ENCODE peak calls at places on chromosomes 12 and 14, in four cellular contexts. Z, N, J and W are unnamed samples.
A peak's percentile ranks its signal among the peaks of the same experiment; 100 is the strongest.

GRCh38 chr14:88866305-88866704 is 41.9 kb downstream of the TTC8 start:
- DNase-seq in J (no peak), Z (no peak), N (no peak), W (no peak)

GRCh38 chr14:70317969-70318634 is 41.4 kb downstream of the COX16 start:
- DNase-seq in J (no peak), Z (no peak), N (peak; percentile 67), W (no peak)

GRCh38 chr14:38721822-38722431 is 381.1 kb downstream of the SEC23A start:
- DNase-seq in J (no peak), N (peak; percentile 46), Z (no peak), W (peak; percentile 69)

GRCh38 chr12:62632521-62632920 is 165.9 kb downstream of the MON2 start:
- DNase-seq in N (peak; percentile 71), J (peak; percentile 89), Z (peak; percentile 64), W (no peak)

GRCh38 chr14:71372411-71372838 is 465.2 kb downstream of the PCNX1 start:
- DNase-seq in Z (no peak), N (no peak), J (no peak), W (no peak)

GRCh38 chr14:61620130-61620946 is 75.0 kb upstream of the HIF1A start:
- DNase-seq in J (no peak), N (no peak), Z (peak; percentile 67), W (peak; percentile 50)

GRCh38 chr12:80356092-80356491 is 87.9 kb upstream of the PTPRQ start:
- DNase-seq in J (no peak), Z (no peak), N (no peak), W (no peak)

GRCh38 chr12:24839268-24839791 is 109.6 kb downstream of the BCAT1 start:
- DNase-seq in N (no peak), J (no peak), Z (peak; percentile 88), W (no peak)

GRCh38 chr14:88168498-88169165 is 154.4 kb downstream of the KCNK10 start:
- DNase-seq in N (peak; percentile 47), Z (peak; percentile 80), J (no peak), W (no peak)

GRCh38 chr12:122726056-122726558 is 4.5 kb downstream of the HCAR1 start:
- DNase-seq in N (peak; percentile 25), Z (peak; percentile 67), J (no peak), W (no peak)

GRCh38 chr14:83777516-83777915 is 1752.4 kb upstream of the FLRT2 start:
- DNase-seq in Z (no peak), N (no peak), J (no peak), W (no peak)

GRCh38 chr12:112823582-112824149 is 32.1 kb downstream of the RPH3A start:
- DNase-seq in N (no peak), J (no peak), Z (no peak), W (no peak)

GRCh38 chr14:105690671-105691070 is 164.3 kb downstream of the TMEM121 start:
- DNase-seq in Z (no peak), N (no peak), J (no peak), W (no peak)

GRCh38 chr12:113161415-113162016 is 12.0 kb downstream of the CFAP73 start:
- DNase-seq in Z (no peak), J (no peak), N (peak; percentile 97), W (no peak)

GRCh38 chr14:59332727-59333126 is 132.5 kb downstream of the GPR135 start:
- DNase-seq in N (no peak), J (no peak), Z (no peak), W (no peak)

GRCh38 chr12:85007836-85008235 is 28.2 kb downstream of the TSPAN19 start:
- DNase-seq in N (no peak), Z (no peak), J (no peak), W (no peak)

GRCh38 chr14:35829449-35829848 is 3.3 kb downstream of the BRMS1L start:
- DNase-seq in Z (no peak), N (no peak), J (no peak), W (no peak)

GRCh38 chr12:57154804-57155434 is 7.5 kb upstream of the LRP1-AS start:
- DNase-seq in N (no peak), Z (no peak), J (no peak), W (no peak)

GRCh38 chr14:83294941-83295340 is 1761.3 kb upstream of the SEL1L start:
- DNase-seq in N (no peak), J (no peak), Z (no peak), W (no peak)

GRCh38 chr14:69326611-69327010 is 66.7 kb downstream of the GALNT16 start:
- DNase-seq in N (no peak), Z (peak; percentile 39), J (no peak), W (no peak)

GRCh38 chr14:99733551-99734405 is 49.7 kb downstream of the CYP46A1 start:
- DNase-seq in J (peak; percentile 84), Z (peak; percentile 56), N (no peak), W (peak; percentile 20)

GRCh38 chr14:47365248-47365647 is 310.2 kb downstream of the MDGA2 start:
- DNase-seq in J (no peak), Z (no peak), N (no peak), W (no peak)

GRCh38 chr12:120981407-120981921 is 3.1 kb downstream of the HNF1A start:
- DNase-seq in J (no peak), Z (no peak), N (no peak), W (no peak)

GRCh38 chr12:51450816-51451215 is 26.2 kb downstream of the SLC4A8 start:
- DNase-seq in N (peak; percentile 72), Z (no peak), J (no peak), W (no peak)

GRCh38 chr14:104752338-104752734 is 611 bp upstream of the SIVA1 start:
- DNase-seq in N (no peak), J (no peak), Z (no peak), W (no peak)

GRCh38 chr12:13075114-13075471 is 28.4 kb downstream of the GSG1 start:
- DNase-seq in Z (no peak), J (no peak), N (no peak), W (no peak)

GRCh38 chr12:129696952-129697351 is 206.9 kb downstream of the TMEM132D start:
- DNase-seq in Z (no peak), J (no peak), N (no peak), W (no peak)

GRCh38 chr12:119423285-119423684 is 88.8 kb downstream of the CCDC60 start:
- DNase-seq in Z (no peak), J (no peak), N (peak; percentile 46), W (no peak)

GRCh38 chr14:101947577-101947903 is 16.8 kb upstream of the DYNC1H1 start:
- DNase-seq in J (no peak), N (no peak), Z (no peak), W (no peak)

GRCh38 chr12:48336564-48336963 is 14.2 kb downstream of the ZNF641 start:
- DNase-seq in Z (no peak), J (no peak), N (no peak), W (no peak)

GRCh38 chr14:99548871-99549270 is 55.1 kb downstream of the CCDC85C start:
- DNase-seq in N (no peak), J (no peak), Z (no peak), W (no peak)

GRCh38 chr14:68520637-68521556 is 272.0 kb downstream of the ZFP36L1 start:
- DNase-seq in Z (no peak), J (peak; percentile 85), N (peak; percentile 84), W (no peak)